ENCODE peak calls at places on chromosome 19, in six cellular contexts. One of them, this sample, is unnamed.

GRCh38 chr19:53597023-53597422 is 34.8 kb upstream of the DPRX start:
- DNase-seq in neural crest cell: no peak
- DNase-seq in lower leg skin: peak
- DNase-seq in LNCaP clone FGC: no peak
- DNase-seq in CD4-positive, alpha-beta T cell: no peak
- DNase-seq in adrenal gland: no peak
- DNase-seq in this sample: no peak

GRCh38 chr19:18648971-18649310 is 12.1 kb downstream of the KLHL26 start:
- DNase-seq in neural crest cell: no peak
- DNase-seq in adrenal gland: no peak
- DNase-seq in LNCaP clone FGC: no peak
- DNase-seq in CD4-positive, alpha-beta T cell: no peak
- DNase-seq in lower leg skin: no peak
- DNase-seq in this sample: no peak

GRCh38 chr19:35144600-35145436 is 1.8 kb downstream of the FXYD7 start:
- DNase-seq in lower leg skin: no peak
- DNase-seq in neural crest cell: no peak
- DNase-seq in LNCaP clone FGC: no peak
- DNase-seq in adrenal gland: peak
- DNase-seq in CD4-positive, alpha-beta T cell: no peak
- DNase-seq in this sample: peak

GRCh38 chr19:8363803-8364771 is at the start of gene ANGPTL4:
- DNase-seq in LNCaP clone FGC: no peak
- DNase-seq in adrenal gland: peak
- DNase-seq in neural crest cell: peak
- DNase-seq in CD4-positive, alpha-beta T cell: peak
- DNase-seq in lower leg skin: peak
- DNase-seq in this sample: peak

GRCh38 chr19:6734096-6734696 is 3.2 kb downstream of the GPR108 start:
- DNase-seq in LNCaP clone FGC: no peak
- DNase-seq in adrenal gland: no peak
- DNase-seq in CD4-positive, alpha-beta T cell: no peak
- DNase-seq in neural crest cell: no peak
- DNase-seq in lower leg skin: no peak
- DNase-seq in this sample: no peak

GRCh38 chr19:5665781-5666513 is 14.4 kb downstream of the MICOS13 start:
- DNase-seq in CD4-positive, alpha-beta T cell: no peak
- DNase-seq in LNCaP clone FGC: no peak
- DNase-seq in neural crest cell: no peak
- DNase-seq in lower leg skin: no peak
- DNase-seq in adrenal gland: no peak
- DNase-seq in this sample: no peak

GRCh38 chr19:23321953-23322549 is 71.9 kb upstream of the ZNF724 start:
- DNase-seq in LNCaP clone FGC: no peak
- DNase-seq in neural crest cell: no peak
- DNase-seq in CD4-positive, alpha-beta T cell: no peak
- DNase-seq in lower leg skin: no peak
- DNase-seq in adrenal gland: no peak
- DNase-seq in this sample: no peak

GRCh38 chr19:33499248-33499647 is 22.3 kb downstream of the PEPD start:
- DNase-seq in LNCaP clone FGC: no peak
- DNase-seq in neural crest cell: no peak
- DNase-seq in CD4-positive, alpha-beta T cell: no peak
- DNase-seq in adrenal gland: no peak
- DNase-seq in lower leg skin: no peak
- DNase-seq in this sample: no peak

GRCh38 chr19:58385313-58386165 is 1.5 kb upstream of the RPS5 start:
- DNase-seq in LNCaP clone FGC: no peak
- DNase-seq in neural crest cell: no peak
- DNase-seq in lower leg skin: no peak
- DNase-seq in CD4-positive, alpha-beta T cell: no peak
- DNase-seq in adrenal gland: no peak
- DNase-seq in this sample: no peak

GRCh38 chr19:7505682-7506384 is 10.1 kb upstream of the ZNF358 start:
- DNase-seq in LNCaP clone FGC: no peak
- DNase-seq in lower leg skin: no peak
- DNase-seq in CD4-positive, alpha-beta T cell: no peak
- DNase-seq in neural crest cell: peak
- DNase-seq in adrenal gland: no peak
- DNase-seq in this sample: peak

GRCh38 chr19:46471116-46471733 is at the start of gene PNMA8A:
- DNase-seq in LNCaP clone FGC: no peak
- DNase-seq in adrenal gland: peak
- DNase-seq in CD4-positive, alpha-beta T cell: no peak
- DNase-seq in lower leg skin: no peak
- DNase-seq in neural crest cell: peak
- DNase-seq in this sample: peak

GRCh38 chr19:22532388-22533310 is 101.5 kb upstream of the ZNF492 start:
- DNase-seq in lower leg skin: peak
- DNase-seq in neural crest cell: no peak
- DNase-seq in LNCaP clone FGC: no peak
- DNase-seq in adrenal gland: peak
- DNase-seq in CD4-positive, alpha-beta T cell: no peak
- DNase-seq in this sample: no peak

DNA sequence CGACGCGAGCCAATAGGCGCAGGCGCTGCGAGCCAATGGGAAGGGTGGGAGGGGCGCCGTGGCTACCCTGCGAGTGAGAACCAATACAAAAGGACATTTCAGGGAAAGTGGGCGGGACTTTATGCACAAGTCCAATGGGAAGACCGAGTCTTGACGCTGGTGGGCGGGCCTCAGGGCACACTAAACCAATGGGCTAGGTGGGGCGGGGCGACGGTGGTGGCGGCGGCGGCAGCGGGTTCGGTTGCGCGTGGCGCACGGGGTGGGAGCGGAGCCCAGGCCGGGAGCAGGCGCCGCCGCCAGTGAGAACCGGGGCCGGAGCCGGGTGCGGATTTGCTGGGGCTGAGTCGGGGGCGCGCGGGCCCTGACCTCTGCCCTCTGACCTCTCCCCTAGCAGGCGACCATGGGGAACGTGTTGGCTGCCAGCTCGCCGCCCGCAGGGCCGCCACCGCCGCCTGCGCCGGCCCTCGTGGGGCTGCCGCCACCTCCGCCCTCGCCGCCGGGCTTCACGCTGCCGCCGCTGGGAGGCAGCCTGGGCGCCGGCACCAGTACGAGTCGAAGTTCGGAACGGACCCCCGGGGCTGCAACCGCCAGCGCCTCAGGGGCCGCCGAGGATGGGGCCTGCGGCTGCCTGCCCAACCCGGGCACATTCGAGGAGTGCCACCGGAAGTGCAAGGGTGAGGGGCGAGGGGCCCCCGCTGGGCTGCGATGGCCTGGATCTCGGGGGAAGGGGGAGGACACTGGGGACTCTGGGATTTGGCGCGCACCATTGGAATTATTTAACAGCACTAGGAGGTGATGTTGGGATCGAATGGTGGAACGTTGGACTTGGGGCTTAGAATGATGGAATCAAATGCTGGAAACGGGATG is at the start of gene TOMM40:
- DNase-seq in neural crest cell: peak
- DNase-seq in lower leg skin: no peak
- DNase-seq in CD4-positive, alpha-beta T cell: no peak
- DNase-seq in LNCaP clone FGC: peak
- DNase-seq in adrenal gland: peak
- DNase-seq in this sample: peak
- TF ChIP-seq CTCF in neural crest cell: no peak
- TF ChIP-seq CTCF in lower leg skin: no peak
- TF ChIP-seq CTCF in CD4-positive, alpha-beta T cell: no peak
- TF ChIP-seq CTCF in LNCaP clone FGC: no peak
- TF ChIP-seq CTCF in adrenal gland: no peak
- TF ChIP-seq CTCF in this sample: no peak

GRCh38 chr19:49422407-49423277 is 599 bp downstream of the PTH2 start:
- DNase-seq in LNCaP clone FGC: no peak
- DNase-seq in CD4-positive, alpha-beta T cell: peak
- DNase-seq in adrenal gland: no peak
- DNase-seq in neural crest cell: peak
- DNase-seq in lower leg skin: no peak
- DNase-seq in this sample: peak
- TF ChIP-seq CTCF in LNCaP clone FGC: peak
- TF ChIP-seq CTCF in CD4-positive, alpha-beta T cell: peak
- TF ChIP-seq CTCF in adrenal gland: no peak
- TF ChIP-seq CTCF in neural crest cell: peak
- TF ChIP-seq CTCF in lower leg skin: no peak
- TF ChIP-seq CTCF in this sample: peak

DNA sequence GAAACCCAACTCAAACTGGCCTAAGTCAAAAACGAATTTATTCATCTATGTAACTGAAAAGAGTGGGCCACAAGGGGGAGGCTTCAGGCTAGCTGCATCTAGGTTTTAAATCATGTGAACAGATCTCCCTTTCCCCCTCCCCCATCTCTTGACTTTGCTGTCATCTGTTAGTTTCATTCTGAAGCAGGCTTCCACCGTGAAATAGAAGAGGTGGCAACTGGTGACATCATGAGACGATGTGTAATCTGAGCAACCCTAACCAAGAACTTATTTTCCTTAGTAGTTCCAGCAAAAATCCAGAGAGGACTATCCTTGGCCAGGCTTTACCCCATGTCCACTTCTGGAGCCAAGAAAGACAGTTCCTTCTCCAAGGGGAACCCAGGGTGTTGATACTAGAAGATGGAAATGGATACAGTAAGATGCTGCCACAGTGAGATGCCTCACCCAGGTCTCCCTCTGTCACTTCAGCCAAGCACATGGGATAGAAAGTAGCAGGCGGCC is 9.4 kb downstream of the SAMD4B start:
- DNase-seq in LNCaP clone FGC: no peak
- DNase-seq in lower leg skin: no peak
- DNase-seq in adrenal gland: no peak
- DNase-seq in CD4-positive, alpha-beta T cell: no peak
- DNase-seq in neural crest cell: no peak
- DNase-seq in this sample: no peak
- TF ChIP-seq CTCF in LNCaP clone FGC: no peak
- TF ChIP-seq CTCF in lower leg skin: no peak
- TF ChIP-seq CTCF in adrenal gland: no peak
- TF ChIP-seq CTCF in CD4-positive, alpha-beta T cell: no peak
- TF ChIP-seq CTCF in neural crest cell: no peak
- TF ChIP-seq CTCF in this sample: no peak

GRCh38 chr19:17245535-17245984 is at the start of gene NR2F6:
- DNase-seq in adrenal gland: no peak
- DNase-seq in CD4-positive, alpha-beta T cell: no peak
- DNase-seq in lower leg skin: no peak
- DNase-seq in LNCaP clone FGC: no peak
- DNase-seq in neural crest cell: no peak
- DNase-seq in this sample: no peak

GRCh38 chr19:17244618-17245534 is 843 bp downstream of the NR2F6 start:
- DNase-seq in neural crest cell: no peak
- DNase-seq in adrenal gland: no peak
- DNase-seq in CD4-positive, alpha-beta T cell: no peak
- DNase-seq in lower leg skin: no peak
- DNase-seq in LNCaP clone FGC: no peak
- DNase-seq in this sample: no peak

GRCh38 chr19:17242431-17243208 is 3.1 kb downstream of the NR2F6 start:
- DNase-seq in neural crest cell: no peak
- DNase-seq in LNCaP clone FGC: no peak
- DNase-seq in lower leg skin: no peak
- DNase-seq in adrenal gland: no peak
- DNase-seq in CD4-positive, alpha-beta T cell: no peak
- DNase-seq in this sample: peak

GRCh38 chr19:17243340-17243853 is 2.3 kb downstream of the NR2F6 start:
- DNase-seq in adrenal gland: no peak
- DNase-seq in CD4-positive, alpha-beta T cell: no peak
- DNase-seq in lower leg skin: no peak
- DNase-seq in LNCaP clone FGC: no peak
- DNase-seq in neural crest cell: no peak
- DNase-seq in this sample: no peak

GRCh38 chr19:17243854-17244617 is 1.7 kb downstream of the NR2F6 start:
- DNase-seq in LNCaP clone FGC: no peak
- DNase-seq in adrenal gland: peak
- DNase-seq in CD4-positive, alpha-beta T cell: no peak
- DNase-seq in neural crest cell: no peak
- DNase-seq in lower leg skin: no peak
- DNase-seq in this sample: peak
- TF ChIP-seq CTCF in LNCaP clone FGC: no peak
- TF ChIP-seq CTCF in adrenal gland: no peak
- TF ChIP-seq CTCF in CD4-positive, alpha-beta T cell: no peak
- TF ChIP-seq CTCF in neural crest cell: no peak
- TF ChIP-seq CTCF in lower leg skin: no peak
- TF ChIP-seq CTCF in this sample: no peak

GRCh38 chr19:38571682-38572081 is 46.1 kb downstream of the MAP4K1 start:
- DNase-seq in neural crest cell: no peak
- DNase-seq in LNCaP clone FGC: no peak
- DNase-seq in lower leg skin: no peak
- DNase-seq in adrenal gland: no peak
- DNase-seq in CD4-positive, alpha-beta T cell: no peak
- DNase-seq in this sample: no peak
- TF ChIP-seq CTCF in neural crest cell: no peak
- TF ChIP-seq CTCF in LNCaP clone FGC: no peak
- TF ChIP-seq CTCF in lower leg skin: no peak
- TF ChIP-seq CTCF in adrenal gland: no peak
- TF ChIP-seq CTCF in CD4-positive, alpha-beta T cell: no peak
- TF ChIP-seq CTCF in this sample: no peak

GRCh38 chr19:11856568-11857264 is 8.2 kb downstream of the ZNF439 start:
- DNase-seq in neural crest cell: no peak
- DNase-seq in LNCaP clone FGC: no peak
- DNase-seq in adrenal gland: no peak
- DNase-seq in lower leg skin: peak
- DNase-seq in CD4-positive, alpha-beta T cell: no peak
- DNase-seq in this sample: no peak

GRCh38 chr19:11861301-11861700 is 12.8 kb downstream of the ZNF439 start:
- DNase-seq in lower leg skin: no peak
- DNase-seq in adrenal gland: no peak
- DNase-seq in LNCaP clone FGC: no peak
- DNase-seq in neural crest cell: no peak
- DNase-seq in CD4-positive, alpha-beta T cell: no peak
- DNase-seq in this sample: no peak

DNA sequence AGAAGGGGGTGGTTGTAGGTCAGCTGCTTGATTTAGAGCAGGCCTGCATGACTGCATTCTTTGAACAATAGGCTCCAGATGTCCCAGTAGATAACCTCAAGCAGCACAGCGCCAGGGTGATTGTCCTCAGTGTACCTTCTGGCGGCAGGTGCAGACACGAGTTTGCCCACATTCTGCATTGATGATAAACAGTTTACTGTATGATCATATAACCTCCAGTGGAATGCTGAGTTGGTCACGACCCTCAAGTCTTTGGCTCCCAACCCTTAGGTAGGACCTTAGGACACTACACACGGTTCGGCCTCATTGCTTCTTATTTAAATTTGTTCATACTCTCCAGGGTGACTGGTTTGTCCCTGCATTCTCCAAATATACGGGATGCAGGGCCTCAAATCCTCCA is 12.2 kb downstream of the ZNF439 start:
- DNase-seq in adrenal gland: no peak
- DNase-seq in LNCaP clone FGC: no peak
- DNase-seq in neural crest cell: no peak
- DNase-seq in lower leg skin: no peak
- DNase-seq in CD4-positive, alpha-beta T cell: no peak
- DNase-seq in this sample: no peak
- TF ChIP-seq CTCF in adrenal gland: no peak
- TF ChIP-seq CTCF in LNCaP clone FGC: no peak
- TF ChIP-seq CTCF in neural crest cell: no peak
- TF ChIP-seq CTCF in lower leg skin: no peak
- TF ChIP-seq CTCF in CD4-positive, alpha-beta T cell: no peak
- TF ChIP-seq CTCF in this sample: no peak

This sample was measured in nephron progenitor cell.